ENCODE peak calls at places on chromosomes 3 and 15, in four cellular contexts. X, W, L and U are unnamed samples. For H3K36me3, the result is how much of the 10 kb centered on the place peaks cover.

GRCh38 chr15:83158393-83158792 is 49.2 kb downstream of the HDGFL3 start:
- DNase-seq in X (peak), W (no peak), L (no peak), U (peak)

GRCh38 chr3:37262816-37263393 is 88.5 kb upstream of the LRRFIP2 start:
- DNase-seq in X (peak), W (no peak), L (no peak), U (peak)

GRCh38 chr15:71792521-71792920 is 17.8 kb upstream of the NR2E3 start:
- DNase-seq in X (peak), W (no peak), L (peak), U (peak)

GRCh38 chr15:31271224-31271635 is 55.4 kb upstream of the KLF13 start:
- DNase-seq in X (no peak), W (peak), L (peak), U (no peak)

GRCh38 chr15:87976552-87976951 is 280.0 kb downstream of the NTRK3 start:
- DNase-seq in X (no peak), W (no peak), L (no peak), U (no peak)

GRCh38 chr15:96585634-96586386 is 255.3 kb downstream of the NR2F2 start:
- DNase-seq in X (no peak), W (peak), L (no peak), U (peak)

GRCh38 chr15:45276851-45277250 is 24.8 kb downstream of the SLC28A2 start:
- DNase-seq in X (peak), W (peak), L (no peak), U (peak)

GRCh38 chr3:72657666-72658065 is 190.6 kb downstream of the SHQ1 start:
- DNase-seq in X (no peak), W (no peak), L (no peak), U (peak)

GRCh38 chr3:71080517-71081083 is 502.9 kb downstream of the FOXP1 start:
- DNase-seq in X (no peak), W (no peak), L (no peak), U (no peak)

GRCh38 chr15:63018639-63019038 is 23.9 kb upstream of the TPM1 start:
- DNase-seq in X (no peak), W (no peak), L (no peak), U (peak)

DNA sequence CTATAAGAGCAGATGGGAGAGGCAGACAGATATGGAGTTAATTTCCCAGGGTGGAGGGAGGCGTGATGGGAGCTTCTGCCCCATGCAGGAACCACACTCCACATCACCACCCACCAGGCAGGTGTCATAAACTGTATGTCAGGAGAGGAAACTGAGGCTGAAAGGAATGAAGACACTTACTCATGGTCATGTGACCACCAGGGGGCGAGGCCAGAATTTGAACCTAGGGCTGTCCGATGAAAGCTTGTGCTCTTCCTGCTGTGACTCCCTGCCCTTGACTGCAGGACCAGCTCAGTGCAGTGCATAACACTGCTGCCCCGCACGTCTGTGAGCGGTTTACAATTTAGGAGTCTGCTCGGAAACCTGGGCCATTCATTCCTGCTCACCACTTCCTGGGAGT is 28.8 kb downstream of the NUP210 start:
- DNase-seq in X (no peak), W (no peak), L (no peak), U (no peak)
- TF ChIP-seq CTCF in X (no peak), W (peak), L (no peak), U (peak)

GRCh38 chr15:69930754-69931153 is 167.0 kb downstream of the TLE3 start:
- DNase-seq in X (no peak), W (no peak), L (no peak), U (no peak)
- H3K4me3 ChIP-seq in X (no peak), W (no peak), L (no peak), U (no peak)

DNA sequence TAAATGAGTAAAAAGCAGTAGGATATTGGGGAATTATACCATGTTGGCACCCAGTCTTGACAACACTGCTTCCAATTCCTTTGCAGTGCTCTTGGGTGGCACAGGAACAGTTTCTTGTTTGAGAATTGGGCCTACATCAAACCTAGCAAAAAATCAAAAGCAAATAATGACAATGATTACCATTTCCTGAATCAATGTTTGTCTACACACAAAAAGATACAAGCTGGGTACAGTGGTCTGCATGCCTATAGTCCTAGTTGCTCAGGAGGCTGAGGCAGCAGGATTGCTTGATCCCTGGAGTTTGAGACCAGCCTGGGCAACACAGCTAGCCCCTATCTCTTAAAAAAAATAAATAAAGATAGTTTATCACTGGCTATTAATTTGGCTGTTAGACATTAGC is 8.0 kb downstream of the MTFMT start:
- DNase-seq in X (no peak), W (no peak), L (no peak), U (no peak)
- H3K36me3 ChIP-seq in X (under half), W (under half), L (half or more), U (under half)

DNA sequence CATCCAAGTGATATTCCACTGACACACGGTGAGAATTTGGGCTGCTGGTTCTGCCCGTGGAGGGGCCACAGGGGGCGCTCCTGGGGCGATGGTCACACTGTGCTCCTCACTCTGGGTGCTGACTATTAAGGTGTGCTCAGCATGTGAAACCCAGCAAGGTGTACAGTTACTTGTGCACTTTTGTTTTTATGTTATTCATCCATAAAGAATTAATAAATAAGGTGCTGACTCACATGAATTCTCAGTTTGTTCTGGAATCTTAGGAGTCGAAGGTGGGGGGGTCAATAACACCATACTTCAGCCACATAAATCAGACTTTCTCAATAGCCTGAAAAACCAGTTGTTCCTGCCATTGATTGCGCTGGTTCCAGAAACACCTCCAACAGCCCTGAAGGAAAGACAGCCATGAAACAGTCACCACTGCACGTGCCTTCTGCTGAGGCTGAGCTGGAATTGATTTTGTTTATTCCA is 53.5 kb upstream of the SPATA12 start:
- DNase-seq in X (peak), W (no peak), L (no peak), U (peak)
- TF ChIP-seq CTCF in X (peak), W (peak), L (peak), U (peak)

DNA sequence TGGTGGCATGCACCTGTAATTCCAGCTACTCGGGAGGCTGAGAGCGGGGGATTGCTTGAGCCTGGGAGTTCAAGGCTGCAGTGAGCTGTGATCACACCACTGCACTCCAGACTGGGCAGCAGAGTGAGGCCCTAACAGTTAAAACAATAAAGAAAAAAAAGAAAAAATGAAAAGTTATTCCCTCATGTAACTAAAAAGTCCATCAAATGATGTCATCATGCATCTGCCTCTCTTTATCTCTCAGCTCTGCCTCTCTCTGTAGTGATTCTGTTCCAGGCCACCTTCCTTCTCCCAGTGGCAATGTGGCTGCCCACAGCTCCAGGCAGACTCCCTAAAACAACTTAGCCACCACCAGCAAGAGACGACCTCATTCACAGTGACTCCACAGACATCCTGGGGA is 31.5 kb upstream of the TRH start:
- DNase-seq in X (no peak), W (no peak), L (no peak), U (no peak)
- H3K4me3 ChIP-seq in X (no peak), W (no peak), L (no peak), U (no peak)